ENCODE peak calls at places on chromosome 16, in eight cellular contexts. One of them, this sample, is unnamed.

GRCh38 chr16:10189861-10190390 is 7.7 kb upstream of the GRIN2A start:
- DNase-seq in DND-41: no peak
- DNase-seq in WTC11: no peak
- DNase-seq in colonic mucosa: no peak
- DNase-seq in caudate nucleus: no peak
- DNase-seq in A172: no peak
- DNase-seq in naive B cell: no peak
- DNase-seq in lung: no peak
- DNase-seq in this sample: no peak

GRCh38 chr16:27432600-27432957 is 30.6 kb downstream of the IL21R start:
- DNase-seq in DND-41: no peak
- DNase-seq in caudate nucleus: no peak
- DNase-seq in WTC11: no peak
- DNase-seq in naive B cell: no peak
- DNase-seq in colonic mucosa: no peak
- DNase-seq in A172: peak
- DNase-seq in lung: peak
- DNase-seq in this sample: peak

GRCh38 chr16:2698996-2699750 is 16.9 kb downstream of the KCTD5 start:
- DNase-seq in caudate nucleus: no peak
- DNase-seq in WTC11: no peak
- DNase-seq in naive B cell: no peak
- DNase-seq in DND-41: no peak
- DNase-seq in lung: no peak
- DNase-seq in colonic mucosa: no peak
- DNase-seq in A172: no peak
- DNase-seq in this sample: no peak

GRCh38 chr16:84625556-84625955 is 7.7 kb upstream of the COTL1 start:
- DNase-seq in colonic mucosa: no peak
- DNase-seq in DND-41: no peak
- DNase-seq in caudate nucleus: no peak
- DNase-seq in lung: no peak
- DNase-seq in naive B cell: no peak
- DNase-seq in WTC11: no peak
- DNase-seq in A172: no peak
- DNase-seq in this sample: no peak

GRCh38 chr16:1379863-1380174 is 28.1 kb downstream of the GNPTG start:
- DNase-seq in caudate nucleus: no peak
- DNase-seq in colonic mucosa: no peak
- DNase-seq in DND-41: no peak
- DNase-seq in A172: no peak
- DNase-seq in lung: no peak
- DNase-seq in WTC11: peak
- DNase-seq in naive B cell: no peak
- DNase-seq in this sample: no peak

GRCh38 chr16:69620564-69620963 is 54.8 kb downstream of the NFAT5 start:
- DNase-seq in DND-41: no peak
- DNase-seq in lung: no peak
- DNase-seq in colonic mucosa: no peak
- DNase-seq in naive B cell: no peak
- DNase-seq in WTC11: no peak
- DNase-seq in caudate nucleus: no peak
- DNase-seq in A172: no peak
- DNase-seq in this sample: no peak

GRCh38 chr16:11582157-11582814 is 4.4 kb downstream of the LITAF start:
- DNase-seq in lung: no peak
- DNase-seq in DND-41: no peak
- DNase-seq in WTC11: no peak
- DNase-seq in naive B cell: no peak
- DNase-seq in colonic mucosa: no peak
- DNase-seq in A172: no peak
- DNase-seq in caudate nucleus: no peak
- DNase-seq in this sample: no peak

GRCh38 chr16:30113031-30113710 is at the start of gene GDPD3:
- DNase-seq in A172: peak
- DNase-seq in WTC11: no peak
- DNase-seq in caudate nucleus: no peak
- DNase-seq in colonic mucosa: peak
- DNase-seq in lung: no peak
- DNase-seq in naive B cell: no peak
- DNase-seq in DND-41: no peak
- DNase-seq in this sample: no peak

GRCh38 chr16:69831212-69832123 is 69.3 kb downstream of the WWP2 start:
- DNase-seq in colonic mucosa: no peak
- DNase-seq in lung: no peak
- DNase-seq in WTC11: no peak
- DNase-seq in A172: no peak
- DNase-seq in caudate nucleus: no peak
- DNase-seq in DND-41: no peak
- DNase-seq in naive B cell: no peak
- DNase-seq in this sample: no peak

GRCh38 chr16:85238233-85238647 is 126.0 kb upstream of the CIBAR2 start:
- DNase-seq in caudate nucleus: peak
- DNase-seq in A172: no peak
- DNase-seq in DND-41: no peak
- DNase-seq in lung: peak
- DNase-seq in WTC11: peak
- DNase-seq in colonic mucosa: peak
- DNase-seq in naive B cell: no peak
- DNase-seq in this sample: peak

GRCh38 chr16:68401871-68402747 is 46.2 kb downstream of the SMPD3 start:
- DNase-seq in A172: peak
- DNase-seq in caudate nucleus: no peak
- DNase-seq in naive B cell: no peak
- DNase-seq in colonic mucosa: no peak
- DNase-seq in WTC11: no peak
- DNase-seq in DND-41: no peak
- DNase-seq in lung: no peak
- DNase-seq in this sample: peak

GRCh38 chr16:70717065-70717464 is 31.2 kb upstream of the MTSS2 start:
- DNase-seq in DND-41: no peak
- DNase-seq in caudate nucleus: no peak
- DNase-seq in WTC11: no peak
- DNase-seq in lung: no peak
- DNase-seq in naive B cell: no peak
- DNase-seq in colonic mucosa: no peak
- DNase-seq in A172: no peak
- DNase-seq in this sample: no peak

GRCh38 chr16:3443108-3444031 is at the start of the genes NAA60 and ZNF597:
- DNase-seq in caudate nucleus: peak
- DNase-seq in naive B cell: peak
- DNase-seq in DND-41: peak
- DNase-seq in A172: peak
- DNase-seq in lung: peak
- DNase-seq in colonic mucosa: peak
- DNase-seq in WTC11: peak
- DNase-seq in this sample: peak